ENCODE peak calls at places on chromosomes 3 and 15, in nine cellular contexts. One of them, this sample, is unnamed.

GRCh38 chr15:99845009-99845408 is 111.8 kb upstream of the LYSMD4 start:
- DNase-seq in Caco-2: no peak
- DNase-seq in LNCaP clone FGC: no peak
- DNase-seq in foreskin fibroblast: no peak
- DNase-seq in pancreas: no peak
- DNase-seq in adrenal gland: no peak
- DNase-seq in fibroblast of the aortic adventitia: peak; percentile 22
- DNase-seq in endothelial cell of umbilical vein: no peak
- DNase-seq in astrocyte of the spinal cord: peak; percentile 32
- DNase-seq in this sample: peak; percentile 44

GRCh38 chr3:183502782-183503181 is 52.7 kb downstream of the KLHL6 start:
- DNase-seq in Caco-2: no peak
- DNase-seq in LNCaP clone FGC: peak; percentile 46
- DNase-seq in foreskin fibroblast: no peak
- DNase-seq in pancreas: no peak
- DNase-seq in adrenal gland: no peak
- DNase-seq in fibroblast of the aortic adventitia: peak; percentile 13
- DNase-seq in endothelial cell of umbilical vein: no peak
- DNase-seq in astrocyte of the spinal cord: no peak
- DNase-seq in this sample: no peak

GRCh38 chr3:85475346-85475745 is 516.6 kb downstream of the CADM2 start:
- DNase-seq in Caco-2: no peak
- DNase-seq in LNCaP clone FGC: no peak
- DNase-seq in foreskin fibroblast: no peak
- DNase-seq in pancreas: no peak
- DNase-seq in adrenal gland: no peak
- DNase-seq in fibroblast of the aortic adventitia: no peak
- DNase-seq in endothelial cell of umbilical vein: no peak
- DNase-seq in astrocyte of the spinal cord: no peak
- DNase-seq in this sample: peak; percentile 59

GRCh38 chr3:5560199-5560598 is 372.7 kb downstream of the EDEM1 start:
- DNase-seq in Caco-2: no peak
- DNase-seq in LNCaP clone FGC: no peak
- DNase-seq in foreskin fibroblast: no peak
- DNase-seq in pancreas: no peak
- DNase-seq in adrenal gland: no peak
- DNase-seq in fibroblast of the aortic adventitia: no peak
- DNase-seq in endothelial cell of umbilical vein: no peak
- DNase-seq in astrocyte of the spinal cord: no peak
- DNase-seq in this sample: no peak

GRCh38 chr15:98668566-98669308 is 20.4 kb downstream of the IGF1R start:
- DNase-seq in Caco-2: no peak
- DNase-seq in LNCaP clone FGC: no peak
- DNase-seq in foreskin fibroblast: no peak
- DNase-seq in pancreas: no peak
- DNase-seq in adrenal gland: no peak
- DNase-seq in fibroblast of the aortic adventitia: peak; percentile 39
- DNase-seq in endothelial cell of umbilical vein: peak; percentile 75
- DNase-seq in astrocyte of the spinal cord: peak; percentile 50
- DNase-seq in this sample: peak; percentile 91

GRCh38 chr15:42239528-42240245 is 31.6 kb upstream of the VPS39 start:
- DNase-seq in Caco-2: no peak
- DNase-seq in LNCaP clone FGC: no peak
- DNase-seq in foreskin fibroblast: no peak
- DNase-seq in pancreas: no peak
- DNase-seq in adrenal gland: no peak
- DNase-seq in fibroblast of the aortic adventitia: no peak
- DNase-seq in endothelial cell of umbilical vein: no peak
- DNase-seq in astrocyte of the spinal cord: no peak
- DNase-seq in this sample: no peak

GRCh38 chr15:55250951-55251350 is 38.7 kb downstream of the RAB27A start:
- DNase-seq in Caco-2: no peak
- DNase-seq in LNCaP clone FGC: no peak
- DNase-seq in foreskin fibroblast: no peak
- DNase-seq in pancreas: no peak
- DNase-seq in adrenal gland: no peak
- DNase-seq in fibroblast of the aortic adventitia: no peak
- DNase-seq in endothelial cell of umbilical vein: no peak
- DNase-seq in astrocyte of the spinal cord: no peak
- DNase-seq in this sample: no peak

GRCh38 chr15:43775411-43775965 is 1.3 kb downstream of the ELL3 start:
- DNase-seq in Caco-2: peak; percentile 66
- DNase-seq in LNCaP clone FGC: peak; percentile 95
- DNase-seq in foreskin fibroblast: no peak
- DNase-seq in pancreas: no peak
- DNase-seq in adrenal gland: peak; percentile 72
- DNase-seq in fibroblast of the aortic adventitia: peak; percentile 30
- DNase-seq in endothelial cell of umbilical vein: peak; percentile 45
- DNase-seq in astrocyte of the spinal cord: peak; percentile 43
- DNase-seq in this sample: peak; percentile 85

GRCh38 chr3:28286595-28286994 is 45.2 kb downstream of the CMC1 start:
- DNase-seq in Caco-2: peak; percentile 8
- DNase-seq in LNCaP clone FGC: no peak
- DNase-seq in foreskin fibroblast: peak; percentile 10
- DNase-seq in pancreas: no peak
- DNase-seq in adrenal gland: no peak
- DNase-seq in fibroblast of the aortic adventitia: peak; percentile 65
- DNase-seq in endothelial cell of umbilical vein: peak; percentile 54
- DNase-seq in astrocyte of the spinal cord: peak; percentile 50
- DNase-seq in this sample: peak; percentile 52

DNA sequence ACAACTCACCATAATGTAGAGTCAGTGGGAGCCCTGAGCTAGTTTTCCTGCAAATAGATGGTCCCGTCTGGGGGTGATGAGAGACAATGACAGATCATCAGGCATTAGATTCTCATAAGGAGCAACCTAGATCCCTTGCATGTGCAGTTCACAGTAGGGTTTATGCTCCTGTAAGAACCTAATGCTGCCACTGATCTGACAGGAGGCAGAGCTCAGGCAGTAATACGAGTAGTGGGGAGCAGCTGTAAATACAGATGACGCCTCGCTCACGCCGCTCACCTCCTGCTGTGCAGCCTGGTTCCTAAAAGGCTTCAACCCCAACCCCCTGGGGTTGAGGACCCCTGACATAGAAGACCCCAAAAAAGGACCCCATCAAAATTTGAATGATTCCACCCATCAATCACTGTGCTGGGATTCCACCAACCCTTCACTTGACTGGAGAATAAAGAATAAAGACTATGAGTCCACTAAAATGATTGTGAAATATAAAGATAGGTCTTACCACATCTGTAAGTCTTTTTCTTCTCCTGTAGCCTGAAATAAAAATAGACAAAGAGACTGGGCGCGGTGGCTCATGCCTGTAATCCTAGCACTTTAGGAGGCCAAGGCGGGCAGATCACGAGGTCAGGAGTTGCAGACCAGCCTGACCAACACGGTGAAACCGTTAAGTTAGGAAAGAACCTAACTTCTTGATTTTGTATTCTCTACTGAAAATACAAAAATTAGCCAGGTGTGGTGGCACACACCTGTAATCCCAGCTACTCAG is 9.9 kb upstream of the UBL7 start:
- DNase-seq in Caco-2: no peak
- DNase-seq in LNCaP clone FGC: no peak
- DNase-seq in foreskin fibroblast: no peak
- DNase-seq in pancreas: no peak
- DNase-seq in adrenal gland: no peak
- DNase-seq in fibroblast of the aortic adventitia: no peak
- DNase-seq in endothelial cell of umbilical vein: no peak
- DNase-seq in astrocyte of the spinal cord: no peak
- DNase-seq in this sample: no peak
- H3K4me3 ChIP-seq in Caco-2: no peak overlapping the region
- H3K4me3 ChIP-seq in LNCaP clone FGC: no peak overlapping the region
- H3K4me3 ChIP-seq in foreskin fibroblast: no peak overlapping the region
- H3K4me3 ChIP-seq in pancreas: no peak overlapping the region
- H3K4me3 ChIP-seq in adrenal gland: no peak overlapping the region
- H3K4me3 ChIP-seq in fibroblast of the aortic adventitia: no peak overlapping the region
- H3K4me3 ChIP-seq in endothelial cell of umbilical vein: no peak overlapping the region
- H3K4me3 ChIP-seq in astrocyte of the spinal cord: no peak overlapping the region
- H3K4me3 ChIP-seq in this sample: no peak overlapping the region

DNA sequence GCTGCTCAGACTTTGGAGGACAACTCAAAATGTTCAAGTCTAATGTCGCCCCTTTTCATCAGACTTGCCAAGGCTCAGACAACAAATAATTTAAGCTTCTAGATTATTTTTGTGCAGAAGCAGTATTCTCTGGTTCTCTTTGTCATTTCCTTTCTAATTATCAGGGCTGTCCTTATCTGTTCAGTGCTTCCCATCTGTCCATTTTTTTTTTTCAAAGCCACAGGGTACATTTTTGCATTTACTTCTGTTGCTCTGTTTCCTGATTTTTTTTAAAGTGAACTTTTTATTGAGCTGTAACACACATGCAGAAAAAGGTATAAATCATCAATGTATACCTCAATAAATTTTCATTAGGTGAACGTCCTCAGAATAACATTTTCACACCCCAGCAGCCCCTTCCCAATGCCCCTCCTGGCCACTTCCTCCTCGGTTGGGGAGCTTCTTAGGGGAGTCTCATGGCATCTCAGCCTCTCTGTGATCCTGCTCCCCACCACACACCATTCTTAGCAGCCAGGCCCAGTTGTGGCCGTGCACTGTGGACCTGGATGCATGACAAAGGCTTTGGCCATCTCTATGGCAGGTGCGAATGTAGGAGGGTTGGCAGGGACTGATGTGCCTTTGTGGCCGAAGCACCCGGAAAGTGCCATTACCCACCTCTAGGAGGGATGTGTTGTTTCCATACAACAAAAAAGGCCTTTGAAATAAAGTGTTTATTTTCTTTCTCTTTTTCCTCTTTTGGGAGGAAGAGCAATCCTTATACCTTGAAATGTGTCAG is 303.5 kb upstream of the LRRFIP2 start:
- DNase-seq in Caco-2: no peak
- DNase-seq in LNCaP clone FGC: no peak
- DNase-seq in foreskin fibroblast: no peak
- DNase-seq in pancreas: no peak
- DNase-seq in adrenal gland: no peak
- DNase-seq in fibroblast of the aortic adventitia: no peak
- DNase-seq in endothelial cell of umbilical vein: no peak
- DNase-seq in astrocyte of the spinal cord: no peak
- DNase-seq in this sample: no peak
- TF ChIP-seq CTCF in Caco-2: no peak
- TF ChIP-seq CTCF in LNCaP clone FGC: no peak
- TF ChIP-seq CTCF in foreskin fibroblast: no peak
- TF ChIP-seq CTCF in pancreas: no peak
- TF ChIP-seq CTCF in adrenal gland: no peak
- TF ChIP-seq CTCF in fibroblast of the aortic adventitia: no peak
- TF ChIP-seq CTCF in endothelial cell of umbilical vein: no peak
- TF ChIP-seq CTCF in astrocyte of the spinal cord: no peak
- TF ChIP-seq CTCF in this sample: no peak

DNA sequence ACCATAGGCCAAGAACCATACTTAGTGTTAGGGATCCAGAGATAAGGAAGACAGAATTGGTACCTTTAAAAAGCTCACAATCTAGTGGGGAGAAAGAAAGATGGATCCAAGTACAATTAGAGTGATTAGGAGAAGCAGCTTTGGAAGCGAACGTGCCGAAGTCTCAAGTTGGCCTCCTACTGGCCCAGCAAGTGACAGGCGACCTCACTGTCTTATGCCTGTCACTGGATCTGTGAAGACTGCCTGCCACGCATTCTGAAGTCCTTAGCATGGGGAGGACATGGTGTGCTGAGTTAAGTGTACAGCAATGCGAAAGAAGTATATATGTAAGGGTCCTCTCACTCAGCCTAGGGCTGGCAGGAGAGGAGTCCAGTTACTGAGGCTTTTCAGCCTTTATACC is 141.0 kb downstream of the GABRB3 start:
- DNase-seq in Caco-2: no peak
- DNase-seq in LNCaP clone FGC: no peak
- DNase-seq in foreskin fibroblast: no peak
- DNase-seq in pancreas: no peak
- DNase-seq in adrenal gland: no peak
- DNase-seq in fibroblast of the aortic adventitia: no peak
- DNase-seq in endothelial cell of umbilical vein: no peak
- DNase-seq in astrocyte of the spinal cord: no peak
- DNase-seq in this sample: no peak
- H3K4me3 ChIP-seq in Caco-2: no peak overlapping the region
- H3K4me3 ChIP-seq in LNCaP clone FGC: no peak overlapping the region
- H3K4me3 ChIP-seq in foreskin fibroblast: no peak overlapping the region
- H3K4me3 ChIP-seq in pancreas: no peak overlapping the region
- H3K4me3 ChIP-seq in adrenal gland: no peak overlapping the region
- H3K4me3 ChIP-seq in fibroblast of the aortic adventitia: no peak overlapping the region
- H3K4me3 ChIP-seq in endothelial cell of umbilical vein: no peak overlapping the region
- H3K4me3 ChIP-seq in astrocyte of the spinal cord: no peak overlapping the region
- H3K4me3 ChIP-seq in this sample: no peak overlapping the region

DNA sequence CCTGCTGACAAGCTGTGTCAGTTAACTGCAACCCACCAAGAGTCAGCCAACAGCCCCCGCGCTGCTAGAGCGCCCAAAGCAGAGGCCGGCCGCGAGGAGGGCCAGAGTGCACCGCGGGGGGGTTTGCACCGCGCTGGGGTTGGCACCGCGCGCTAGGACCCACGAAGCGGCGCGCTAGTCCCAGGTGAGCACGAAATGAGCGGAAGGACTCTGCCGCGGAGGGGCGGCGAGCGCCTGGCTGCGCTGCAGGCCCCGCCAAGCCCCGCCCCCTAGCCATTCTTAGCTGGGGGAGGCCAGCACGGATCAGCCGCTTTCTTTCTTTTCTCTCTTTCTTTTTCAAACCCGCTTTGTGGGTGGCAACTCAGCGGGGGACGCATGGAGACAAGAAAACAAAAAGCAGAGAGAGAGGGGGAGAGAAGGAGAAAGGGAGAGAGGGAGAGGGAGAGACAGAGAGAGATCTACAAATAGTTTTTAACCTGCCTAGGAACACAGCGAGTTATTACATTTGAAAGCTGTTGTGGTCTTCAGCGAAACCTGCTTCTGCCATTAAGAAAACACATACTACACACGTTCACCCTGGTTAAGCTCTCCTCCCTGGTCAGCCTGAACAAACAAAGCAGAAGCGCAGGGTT is 6.9 kb upstream of the FOXB1 start:
- DNase-seq in Caco-2: peak; percentile 48
- DNase-seq in LNCaP clone FGC: no peak
- DNase-seq in foreskin fibroblast: no peak
- DNase-seq in pancreas: no peak
- DNase-seq in adrenal gland: no peak
- DNase-seq in fibroblast of the aortic adventitia: no peak
- DNase-seq in endothelial cell of umbilical vein: no peak
- DNase-seq in astrocyte of the spinal cord: no peak
- DNase-seq in this sample: no peak
- TF ChIP-seq CTCF in Caco-2: no peak
- TF ChIP-seq CTCF in LNCaP clone FGC: no peak
- TF ChIP-seq CTCF in foreskin fibroblast: no peak
- TF ChIP-seq CTCF in pancreas: no peak
- TF ChIP-seq CTCF in adrenal gland: no peak
- TF ChIP-seq CTCF in fibroblast of the aortic adventitia: no peak
- TF ChIP-seq CTCF in endothelial cell of umbilical vein: no peak
- TF ChIP-seq CTCF in astrocyte of the spinal cord: no peak
- TF ChIP-seq CTCF in this sample: peak; percentile 14

DNA sequence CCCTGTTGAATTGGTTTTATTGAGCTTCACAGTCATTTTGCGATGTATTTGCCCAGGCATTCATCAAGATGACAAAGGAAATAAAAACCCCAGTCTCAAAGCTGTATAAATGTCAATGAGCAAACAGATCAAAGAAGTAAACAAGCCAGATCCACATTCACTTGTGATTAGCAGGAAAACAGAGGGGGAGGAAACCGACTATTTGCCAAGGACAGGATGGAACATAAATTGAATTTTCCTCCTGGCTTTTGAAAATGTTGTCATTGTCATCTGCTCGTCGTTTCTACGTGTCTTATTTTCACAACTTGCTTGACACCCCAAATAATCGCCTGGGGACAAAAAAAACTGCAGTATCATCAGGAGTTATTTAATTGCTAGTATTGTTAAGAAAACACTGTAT is 83.6 kb downstream of the SV2B start:
- DNase-seq in Caco-2: no peak
- DNase-seq in LNCaP clone FGC: no peak
- DNase-seq in foreskin fibroblast: no peak
- DNase-seq in pancreas: no peak
- DNase-seq in adrenal gland: no peak
- DNase-seq in fibroblast of the aortic adventitia: no peak
- DNase-seq in endothelial cell of umbilical vein: no peak
- DNase-seq in astrocyte of the spinal cord: no peak
- DNase-seq in this sample: no peak
- H3K4me3 ChIP-seq in Caco-2: no peak overlapping the region
- H3K4me3 ChIP-seq in LNCaP clone FGC: no peak overlapping the region
- H3K4me3 ChIP-seq in foreskin fibroblast: no peak overlapping the region
- H3K4me3 ChIP-seq in pancreas: no peak overlapping the region
- H3K4me3 ChIP-seq in adrenal gland: no peak overlapping the region
- H3K4me3 ChIP-seq in fibroblast of the aortic adventitia: no peak overlapping the region
- H3K4me3 ChIP-seq in endothelial cell of umbilical vein: no peak overlapping the region
- H3K4me3 ChIP-seq in astrocyte of the spinal cord: no peak overlapping the region
- H3K4me3 ChIP-seq in this sample: no peak overlapping the region

This sample was measured in bronchial epithelial cell.